ENCODE peak calls at places on chromosomes 1 and 21, in four cellular contexts. M is coronary artery; Y is CD4-positive, alpha-beta T cell; F is memory B cell. O is an unnamed sample.

GRCh38 chr1:79472067-79472656 is 465.6 kb upstream of the ADGRL4 start:
- DNase-seq in M (no peak), Y (no peak), F (no peak), O (no peak)

GRCh38 chr1:186865253-186865652 is 36.5 kb downstream of the PLA2G4A start:
- DNase-seq in M (no peak), Y (no peak), F (no peak), O (no peak)

GRCh38 chr1:14928412-14928811 is 225.1 kb upstream of the TMEM51 start:
- DNase-seq in M (no peak), Y (no peak), F (no peak), O (no peak)

GRCh38 chr1:119565131-119565772 is 58.2 kb downstream of the HSD3B1 start:
- DNase-seq in M (no peak), Y (no peak), F (peak), O (no peak)

GRCh38 chr1:228148196-228148861 is 1.4 kb upstream of the GJC2 start:
- DNase-seq in M (no peak), Y (no peak), F (no peak), O (peak)

GRCh38 chr1:240618946-240619345 is 7.0 kb upstream of the GREM2 start:
- DNase-seq in M (no peak), Y (no peak), F (no peak), O (no peak)

GRCh38 chr1:234230414-234230862 is 142.8 kb upstream of the COA6 start:
- DNase-seq in M (no peak), Y (no peak), F (no peak), O (no peak)

GRCh38 chr1:51916587-51917405 is 38.3 kb upstream of the NRDC start:
- DNase-seq in M (no peak), Y (no peak), F (no peak), O (no peak)

GRCh38 chr1:11413907-11414495 is 65.0 kb upstream of the DISP3 start:
- DNase-seq in M (no peak), Y (no peak), F (no peak), O (no peak)

GRCh38 chr1:174191255-174191906 is 32.1 kb downstream of the RABGAP1L start:
- DNase-seq in M (no peak), Y (no peak), F (no peak), O (no peak)

GRCh38 chr21:32991299-32991850 is 34.4 kb upstream of the OLIG2 start:
- DNase-seq in M (no peak), Y (no peak), F (no peak), O (no peak)

GRCh38 chr1:29237906-29238600 is 1.7 kb downstream of the PTPRU start:
- DNase-seq in M (no peak), Y (no peak), F (no peak), O (peak)

GRCh38 chr21:46154955-46155513 is 345 bp downstream of the FTCD start:
- DNase-seq in M (peak), Y (no peak), F (no peak), O (no peak)

GRCh38 chr1:85224734-85225623 is 24.2 kb upstream of the SYDE2 start:
- DNase-seq in M (no peak), Y (no peak), F (no peak), O (no peak)

GRCh38 chr1:107460009-107460408 is 319.2 kb downstream of the NTNG1 start:
- DNase-seq in M (no peak), Y (no peak), F (no peak), O (no peak)

GRCh38 chr1:160204526-160205241 is 500 bp upstream of the PEA15 start:
- DNase-seq in M (no peak), Y (no peak), F (peak), O (no peak)

GRCh38 chr1:34057751-34058150 is 107.3 kb downstream of the CSMD2 start:
- DNase-seq in M (no peak), Y (no peak), F (no peak), O (no peak)

GRCh38 chr1:182905321-182905720 is 47.6 kb downstream of the SHCBP1L start:
- DNase-seq in M (no peak), Y (no peak), F (no peak), O (no peak)

GRCh38 chr1:151511636-151512215 is 539 bp downstream of the CGN start:
- DNase-seq in M (no peak), Y (no peak), F (peak), O (peak)